ENCODE peak calls at places on chromosomes 2 and 18, in six cellular contexts. One of them, this sample, is unnamed.

GRCh38 chr2:206783718-206784117 is 18.3 kb downstream of the FASTKD2 start:
- DNase-seq in stimulated activated CD4-positive, alpha-beta T cell treated with anti-CD3 and anti-CD28 coated beads, Interleukin-4, amount 100 ng/mL, for 4 hours: no peak
- DNase-seq in occipital lobe: no peak
- DNase-seq in activated naive CD8-positive, alpha-beta T cell treated with anti-CD3 and anti-CD28 coated beads for 36 hours: no peak
- DNase-seq in DMS79: no peak
- DNase-seq in activated effector memory CD4-positive, alpha-beta T cell treated with Interleukin-2 at 50 U/mL for 16 hours: no peak
- DNase-seq in this sample: no peak

GRCh38 chr2:20612835-20613341 is 38.0 kb downstream of the HS1BP3 start:
- DNase-seq in stimulated activated CD4-positive, alpha-beta T cell treated with anti-CD3 and anti-CD28 coated beads, Interleukin-4, amount 100 ng/mL, for 4 hours: no peak
- DNase-seq in occipital lobe: no peak
- DNase-seq in activated naive CD8-positive, alpha-beta T cell treated with anti-CD3 and anti-CD28 coated beads for 36 hours: no peak
- DNase-seq in DMS79: no peak
- DNase-seq in activated effector memory CD4-positive, alpha-beta T cell treated with Interleukin-2 at 50 U/mL for 16 hours: no peak
- DNase-seq in this sample: no peak

GRCh38 chr2:55419514-55420243 is at the start of gene CCDC88A:
- DNase-seq in stimulated activated CD4-positive, alpha-beta T cell treated with anti-CD3 and anti-CD28 coated beads, Interleukin-4, amount 100 ng/mL, for 4 hours: peak; percentile 86
- DNase-seq in occipital lobe: peak; percentile 93
- DNase-seq in activated naive CD8-positive, alpha-beta T cell treated with anti-CD3 and anti-CD28 coated beads for 36 hours: peak; percentile 92
- DNase-seq in DMS79: peak; percentile 77
- DNase-seq in activated effector memory CD4-positive, alpha-beta T cell treated with Interleukin-2 at 50 U/mL for 16 hours: peak; percentile 82
- DNase-seq in this sample: peak; percentile 75

GRCh38 chr18:6593142-6593889 is 136.2 kb upstream of the ARHGAP28 start:
- DNase-seq in stimulated activated CD4-positive, alpha-beta T cell treated with anti-CD3 and anti-CD28 coated beads, Interleukin-4, amount 100 ng/mL, for 4 hours: no peak
- DNase-seq in occipital lobe: no peak
- DNase-seq in activated naive CD8-positive, alpha-beta T cell treated with anti-CD3 and anti-CD28 coated beads for 36 hours: no peak
- DNase-seq in DMS79: no peak
- DNase-seq in activated effector memory CD4-positive, alpha-beta T cell treated with Interleukin-2 at 50 U/mL for 16 hours: no peak
- DNase-seq in this sample: no peak

GRCh38 chr18:51135361-51135760 is 62.1 kb downstream of the MEX3C start:
- DNase-seq in stimulated activated CD4-positive, alpha-beta T cell treated with anti-CD3 and anti-CD28 coated beads, Interleukin-4, amount 100 ng/mL, for 4 hours: no peak
- DNase-seq in occipital lobe: no peak
- DNase-seq in activated naive CD8-positive, alpha-beta T cell treated with anti-CD3 and anti-CD28 coated beads for 36 hours: no peak
- DNase-seq in DMS79: no peak
- DNase-seq in activated effector memory CD4-positive, alpha-beta T cell treated with Interleukin-2 at 50 U/mL for 16 hours: no peak
- DNase-seq in this sample: no peak

GRCh38 chr2:162013514-162014205 is 60.4 kb downstream of the DPP4 start:
- DNase-seq in stimulated activated CD4-positive, alpha-beta T cell treated with anti-CD3 and anti-CD28 coated beads, Interleukin-4, amount 100 ng/mL, for 4 hours: no peak
- DNase-seq in occipital lobe: no peak
- DNase-seq in activated naive CD8-positive, alpha-beta T cell treated with anti-CD3 and anti-CD28 coated beads for 36 hours: no peak
- DNase-seq in DMS79: no peak
- DNase-seq in activated effector memory CD4-positive, alpha-beta T cell treated with Interleukin-2 at 50 U/mL for 16 hours: no peak
- DNase-seq in this sample: no peak

GRCh38 chr2:192749606-192750200 is 555.0 kb upstream of the TMEFF2 start:
- DNase-seq in stimulated activated CD4-positive, alpha-beta T cell treated with anti-CD3 and anti-CD28 coated beads, Interleukin-4, amount 100 ng/mL, for 4 hours: no peak
- DNase-seq in occipital lobe: no peak
- DNase-seq in activated naive CD8-positive, alpha-beta T cell treated with anti-CD3 and anti-CD28 coated beads for 36 hours: no peak
- DNase-seq in DMS79: no peak
- DNase-seq in activated effector memory CD4-positive, alpha-beta T cell treated with Interleukin-2 at 50 U/mL for 16 hours: no peak
- DNase-seq in this sample: no peak

GRCh38 chr2:2822143-2822542 is 491.1 kb upstream of the MYT1L start:
- DNase-seq in stimulated activated CD4-positive, alpha-beta T cell treated with anti-CD3 and anti-CD28 coated beads, Interleukin-4, amount 100 ng/mL, for 4 hours: no peak
- DNase-seq in occipital lobe: no peak
- DNase-seq in activated naive CD8-positive, alpha-beta T cell treated with anti-CD3 and anti-CD28 coated beads for 36 hours: no peak
- DNase-seq in DMS79: no peak
- DNase-seq in activated effector memory CD4-positive, alpha-beta T cell treated with Interleukin-2 at 50 U/mL for 16 hours: no peak
- DNase-seq in this sample: no peak

GRCh38 chr2:175167076-175167791 is 769 bp downstream of the ATF2 start:
- DNase-seq in stimulated activated CD4-positive, alpha-beta T cell treated with anti-CD3 and anti-CD28 coated beads, Interleukin-4, amount 100 ng/mL, for 4 hours: peak; percentile 20
- DNase-seq in occipital lobe: peak; percentile 65
- DNase-seq in activated naive CD8-positive, alpha-beta T cell treated with anti-CD3 and anti-CD28 coated beads for 36 hours: no peak
- DNase-seq in DMS79: peak; percentile 7
- DNase-seq in activated effector memory CD4-positive, alpha-beta T cell treated with Interleukin-2 at 50 U/mL for 16 hours: no peak
- DNase-seq in this sample: peak; percentile 34

GRCh38 chr2:202633470-202633869 is 1.3 kb upstream of the FAM117B start:
- DNase-seq in stimulated activated CD4-positive, alpha-beta T cell treated with anti-CD3 and anti-CD28 coated beads, Interleukin-4, amount 100 ng/mL, for 4 hours: no peak
- DNase-seq in occipital lobe: no peak
- DNase-seq in activated naive CD8-positive, alpha-beta T cell treated with anti-CD3 and anti-CD28 coated beads for 36 hours: no peak
- DNase-seq in DMS79: no peak
- DNase-seq in activated effector memory CD4-positive, alpha-beta T cell treated with Interleukin-2 at 50 U/mL for 16 hours: no peak
- DNase-seq in this sample: no peak

GRCh38 chr2:237280937-237281336 is 133.0 kb downstream of the COL6A3 start:
- DNase-seq in stimulated activated CD4-positive, alpha-beta T cell treated with anti-CD3 and anti-CD28 coated beads, Interleukin-4, amount 100 ng/mL, for 4 hours: no peak
- DNase-seq in occipital lobe: no peak
- DNase-seq in activated naive CD8-positive, alpha-beta T cell treated with anti-CD3 and anti-CD28 coated beads for 36 hours: no peak
- DNase-seq in DMS79: no peak
- DNase-seq in activated effector memory CD4-positive, alpha-beta T cell treated with Interleukin-2 at 50 U/mL for 16 hours: no peak
- DNase-seq in this sample: no peak

GRCh38 chr18:51191139-51191717 is 6.3 kb downstream of the MEX3C start:
- DNase-seq in stimulated activated CD4-positive, alpha-beta T cell treated with anti-CD3 and anti-CD28 coated beads, Interleukin-4, amount 100 ng/mL, for 4 hours: no peak
- DNase-seq in occipital lobe: no peak
- DNase-seq in activated naive CD8-positive, alpha-beta T cell treated with anti-CD3 and anti-CD28 coated beads for 36 hours: peak; percentile 17
- DNase-seq in DMS79: no peak
- DNase-seq in activated effector memory CD4-positive, alpha-beta T cell treated with Interleukin-2 at 50 U/mL for 16 hours: no peak
- DNase-seq in this sample: no peak

GRCh38 chr2:241703128-241703604 is 1.3 kb downstream of the ING5 start:
- DNase-seq in stimulated activated CD4-positive, alpha-beta T cell treated with anti-CD3 and anti-CD28 coated beads, Interleukin-4, amount 100 ng/mL, for 4 hours: no peak
- DNase-seq in occipital lobe: no peak
- DNase-seq in activated naive CD8-positive, alpha-beta T cell treated with anti-CD3 and anti-CD28 coated beads for 36 hours: no peak
- DNase-seq in DMS79: no peak
- DNase-seq in activated effector memory CD4-positive, alpha-beta T cell treated with Interleukin-2 at 50 U/mL for 16 hours: no peak
- DNase-seq in this sample: no peak

GRCh38 chr2:223779877-223780276 is 57.5 kb downstream of the AP1S3 start:
- DNase-seq in stimulated activated CD4-positive, alpha-beta T cell treated with anti-CD3 and anti-CD28 coated beads, Interleukin-4, amount 100 ng/mL, for 4 hours: peak; percentile 3
- DNase-seq in occipital lobe: no peak
- DNase-seq in activated naive CD8-positive, alpha-beta T cell treated with anti-CD3 and anti-CD28 coated beads for 36 hours: peak; percentile 48
- DNase-seq in DMS79: no peak
- DNase-seq in activated effector memory CD4-positive, alpha-beta T cell treated with Interleukin-2 at 50 U/mL for 16 hours: peak; percentile 4
- DNase-seq in this sample: no peak

GRCh38 chr18:2538844-2539243 is 32.5 kb downstream of the METTL4 start:
- DNase-seq in stimulated activated CD4-positive, alpha-beta T cell treated with anti-CD3 and anti-CD28 coated beads, Interleukin-4, amount 100 ng/mL, for 4 hours: no peak
- DNase-seq in occipital lobe: no peak
- DNase-seq in activated naive CD8-positive, alpha-beta T cell treated with anti-CD3 and anti-CD28 coated beads for 36 hours: no peak
- DNase-seq in DMS79: peak; percentile 18
- DNase-seq in activated effector memory CD4-positive, alpha-beta T cell treated with Interleukin-2 at 50 U/mL for 16 hours: no peak
- DNase-seq in this sample: no peak

GRCh38 chr2:46700435-46700834 is 215.2 kb downstream of the MCFD2 start:
- DNase-seq in stimulated activated CD4-positive, alpha-beta T cell treated with anti-CD3 and anti-CD28 coated beads, Interleukin-4, amount 100 ng/mL, for 4 hours: no peak
- DNase-seq in occipital lobe: no peak
- DNase-seq in activated naive CD8-positive, alpha-beta T cell treated with anti-CD3 and anti-CD28 coated beads for 36 hours: no peak
- DNase-seq in DMS79: no peak
- DNase-seq in activated effector memory CD4-positive, alpha-beta T cell treated with Interleukin-2 at 50 U/mL for 16 hours: no peak
- DNase-seq in this sample: no peak

GRCh38 chr2:220696280-220696669 is 875.8 kb downstream of the EPHA4 start:
- DNase-seq in stimulated activated CD4-positive, alpha-beta T cell treated with anti-CD3 and anti-CD28 coated beads, Interleukin-4, amount 100 ng/mL, for 4 hours: no peak
- DNase-seq in occipital lobe: no peak
- DNase-seq in activated naive CD8-positive, alpha-beta T cell treated with anti-CD3 and anti-CD28 coated beads for 36 hours: no peak
- DNase-seq in DMS79: no peak
- DNase-seq in activated effector memory CD4-positive, alpha-beta T cell treated with Interleukin-2 at 50 U/mL for 16 hours: no peak
- DNase-seq in this sample: no peak

GRCh38 chr18:11996907-11997306 is 15.6 kb downstream of the IMPA2 start:
- DNase-seq in stimulated activated CD4-positive, alpha-beta T cell treated with anti-CD3 and anti-CD28 coated beads, Interleukin-4, amount 100 ng/mL, for 4 hours: no peak
- DNase-seq in occipital lobe: no peak
- DNase-seq in activated naive CD8-positive, alpha-beta T cell treated with anti-CD3 and anti-CD28 coated beads for 36 hours: no peak
- DNase-seq in DMS79: no peak
- DNase-seq in activated effector memory CD4-positive, alpha-beta T cell treated with Interleukin-2 at 50 U/mL for 16 hours: no peak
- DNase-seq in this sample: no peak

GRCh38 chr2:199777315-199777714 is 73.7 kb downstream of the FTCDNL1 start:
- DNase-seq in stimulated activated CD4-positive, alpha-beta T cell treated with anti-CD3 and anti-CD28 coated beads, Interleukin-4, amount 100 ng/mL, for 4 hours: no peak
- DNase-seq in occipital lobe: no peak
- DNase-seq in activated naive CD8-positive, alpha-beta T cell treated with anti-CD3 and anti-CD28 coated beads for 36 hours: no peak
- DNase-seq in DMS79: no peak
- DNase-seq in activated effector memory CD4-positive, alpha-beta T cell treated with Interleukin-2 at 50 U/mL for 16 hours: no peak
- DNase-seq in this sample: no peak

GRCh38 chr2:43139996-43140621 is 86.3 kb downstream of the ZFP36L2 start:
- DNase-seq in stimulated activated CD4-positive, alpha-beta T cell treated with anti-CD3 and anti-CD28 coated beads, Interleukin-4, amount 100 ng/mL, for 4 hours: no peak
- DNase-seq in occipital lobe: no peak
- DNase-seq in activated naive CD8-positive, alpha-beta T cell treated with anti-CD3 and anti-CD28 coated beads for 36 hours: no peak
- DNase-seq in DMS79: no peak
- DNase-seq in activated effector memory CD4-positive, alpha-beta T cell treated with Interleukin-2 at 50 U/mL for 16 hours: no peak
- DNase-seq in this sample: no peak

This sample was measured in activated CD4-positive, CD25-positive, alpha-beta regulatory T cell treated with anti-CD3 and anti-CD28 coated beads, Interleukin-2, amount 50 U/mL, for 72 hours.